ENCODE peak calls at places on chromosomes 6 and 20, in four cellular contexts. One of them, this sample, is unnamed.

GRCh38 chr6:27591660-27592059 is 118.8 kb upstream of the ZNF184 start:
- DNase-seq in HFFc6: peak
- DNase-seq in effector memory CD8-positive, alpha-beta T cell: no peak
- DNase-seq in activated T-helper 1 cell treated with Interleukin-2 at 50 U/mL for 16 hours: no peak
- DNase-seq in this sample: peak

GRCh38 chr20:25318471-25319240 is 70.8 kb downstream of the PYGB start:
- DNase-seq in HFFc6: no peak
- DNase-seq in effector memory CD8-positive, alpha-beta T cell: no peak
- DNase-seq in activated T-helper 1 cell treated with Interleukin-2 at 50 U/mL for 16 hours: no peak
- DNase-seq in this sample: no peak

GRCh38 chr20:47360207-47360488 is 3.6 kb upstream of the ZMYND8 start:
- DNase-seq in HFFc6: no peak
- DNase-seq in effector memory CD8-positive, alpha-beta T cell: no peak
- DNase-seq in activated T-helper 1 cell treated with Interleukin-2 at 50 U/mL for 16 hours: no peak
- DNase-seq in this sample: peak

GRCh38 chr20:39850821-39851330 is 838.2 kb downstream of the MAFB start:
- DNase-seq in HFFc6: peak
- DNase-seq in effector memory CD8-positive, alpha-beta T cell: no peak
- DNase-seq in activated T-helper 1 cell treated with Interleukin-2 at 50 U/mL for 16 hours: no peak
- DNase-seq in this sample: peak

GRCh38 chr6:166608819-166609218 is 18.2 kb downstream of the RPS6KA2 start:
- DNase-seq in HFFc6: no peak
- DNase-seq in effector memory CD8-positive, alpha-beta T cell: no peak
- DNase-seq in activated T-helper 1 cell treated with Interleukin-2 at 50 U/mL for 16 hours: no peak
- DNase-seq in this sample: no peak

GRCh38 chr6:165668951-165669350 is 5.9 kb upstream of the PDE10A start:
- DNase-seq in HFFc6: no peak
- DNase-seq in effector memory CD8-positive, alpha-beta T cell: no peak
- DNase-seq in activated T-helper 1 cell treated with Interleukin-2 at 50 U/mL for 16 hours: no peak
- DNase-seq in this sample: no peak

GRCh38 chr6:112906737-112907136 is 559.6 kb downstream of the RFPL4B start:
- DNase-seq in HFFc6: peak
- DNase-seq in effector memory CD8-positive, alpha-beta T cell: no peak
- DNase-seq in activated T-helper 1 cell treated with Interleukin-2 at 50 U/mL for 16 hours: no peak
- DNase-seq in this sample: no peak

GRCh38 chr6:127945434-127946097 is 44.7 kb upstream of the THEMIS start:
- DNase-seq in HFFc6: no peak
- DNase-seq in effector memory CD8-positive, alpha-beta T cell: no peak
- DNase-seq in activated T-helper 1 cell treated with Interleukin-2 at 50 U/mL for 16 hours: no peak
- DNase-seq in this sample: no peak

GRCh38 chr6:132070356-132070755 is 119.2 kb upstream of the CCN2 start:
- DNase-seq in HFFc6: no peak
- DNase-seq in effector memory CD8-positive, alpha-beta T cell: no peak
- DNase-seq in activated T-helper 1 cell treated with Interleukin-2 at 50 U/mL for 16 hours: no peak
- DNase-seq in this sample: no peak

GRCh38 chr6:73746776-73747175 is 50.8 kb downstream of the CD109 start:
- DNase-seq in HFFc6: peak
- DNase-seq in effector memory CD8-positive, alpha-beta T cell: no peak
- DNase-seq in activated T-helper 1 cell treated with Interleukin-2 at 50 U/mL for 16 hours: no peak
- DNase-seq in this sample: no peak

GRCh38 chr6:139080255-139080920 is 51.8 kb downstream of the ABRACL start:
- DNase-seq in HFFc6: no peak
- DNase-seq in effector memory CD8-positive, alpha-beta T cell: no peak
- DNase-seq in activated T-helper 1 cell treated with Interleukin-2 at 50 U/mL for 16 hours: no peak
- DNase-seq in this sample: no peak

GRCh38 chr6:122289721-122290501 is 109.5 kb upstream of the HSF2 start:
- DNase-seq in HFFc6: peak
- DNase-seq in effector memory CD8-positive, alpha-beta T cell: no peak
- DNase-seq in activated T-helper 1 cell treated with Interleukin-2 at 50 U/mL for 16 hours: no peak
- DNase-seq in this sample: no peak

GRCh38 chr20:14259691-14260090 is 77.7 kb downstream of the FLRT3 start:
- DNase-seq in HFFc6: no peak
- DNase-seq in effector memory CD8-positive, alpha-beta T cell: no peak
- DNase-seq in activated T-helper 1 cell treated with Interleukin-2 at 50 U/mL for 16 hours: no peak
- DNase-seq in this sample: no peak

GRCh38 chr6:79438015-79438414 is 99.2 kb downstream of the LCA5 start:
- DNase-seq in HFFc6: no peak
- DNase-seq in effector memory CD8-positive, alpha-beta T cell: no peak
- DNase-seq in activated T-helper 1 cell treated with Interleukin-2 at 50 U/mL for 16 hours: no peak
- DNase-seq in this sample: no peak

GRCh38 chr20:35279533-35280174 is 1.7 kb upstream of the MMP24OS start:
- DNase-seq in HFFc6: no peak
- DNase-seq in effector memory CD8-positive, alpha-beta T cell: no peak
- DNase-seq in activated T-helper 1 cell treated with Interleukin-2 at 50 U/mL for 16 hours: no peak
- DNase-seq in this sample: no peak

GRCh38 chr20:63009988-63010769 is 3.4 kb upstream of the BHLHE23 start:
- DNase-seq in HFFc6: no peak
- DNase-seq in effector memory CD8-positive, alpha-beta T cell: peak
- DNase-seq in activated T-helper 1 cell treated with Interleukin-2 at 50 U/mL for 16 hours: peak
- DNase-seq in this sample: no peak

GRCh38 chr6:101761124-101761601 is 367.7 kb downstream of the GRIK2 start:
- DNase-seq in HFFc6: peak
- DNase-seq in effector memory CD8-positive, alpha-beta T cell: no peak
- DNase-seq in activated T-helper 1 cell treated with Interleukin-2 at 50 U/mL for 16 hours: no peak
- DNase-seq in this sample: no peak

GRCh38 chr20:33672426-33673114 is 1.7 kb downstream of the NECAB3 start:
- DNase-seq in HFFc6: no peak
- DNase-seq in effector memory CD8-positive, alpha-beta T cell: no peak
- DNase-seq in activated T-helper 1 cell treated with Interleukin-2 at 50 U/mL for 16 hours: no peak
- DNase-seq in this sample: no peak

GRCh38 chr6:153862139-153862538 is 176.9 kb upstream of the OPRM1 start:
- DNase-seq in HFFc6: no peak
- DNase-seq in effector memory CD8-positive, alpha-beta T cell: no peak
- DNase-seq in activated T-helper 1 cell treated with Interleukin-2 at 50 U/mL for 16 hours: no peak
- DNase-seq in this sample: no peak

GRCh38 chr6:10713962-10714361 is 8.9 kb upstream of the TMEM14C start:
- DNase-seq in HFFc6: no peak
- DNase-seq in effector memory CD8-positive, alpha-beta T cell: no peak
- DNase-seq in activated T-helper 1 cell treated with Interleukin-2 at 50 U/mL for 16 hours: no peak
- DNase-seq in this sample: no peak

GRCh38 chr6:144413418-144413817 is 128.3 kb downstream of the UTRN start:
- DNase-seq in HFFc6: no peak
- DNase-seq in effector memory CD8-positive, alpha-beta T cell: no peak
- DNase-seq in activated T-helper 1 cell treated with Interleukin-2 at 50 U/mL for 16 hours: no peak
- DNase-seq in this sample: no peak

GRCh38 chr6:155171109-155171746 is 92.6 kb upstream of the CLDN20 start:
- DNase-seq in HFFc6: peak
- DNase-seq in effector memory CD8-positive, alpha-beta T cell: peak
- DNase-seq in activated T-helper 1 cell treated with Interleukin-2 at 50 U/mL for 16 hours: peak
- DNase-seq in this sample: peak

GRCh38 chr20:1415667-1416468 is 23.0 kb upstream of the FKBP1A start:
- DNase-seq in HFFc6: peak
- DNase-seq in effector memory CD8-positive, alpha-beta T cell: no peak
- DNase-seq in activated T-helper 1 cell treated with Interleukin-2 at 50 U/mL for 16 hours: no peak
- DNase-seq in this sample: peak

GRCh38 chr6:134553941-134554340 is 236.0 kb upstream of the SGK1 start:
- DNase-seq in HFFc6: peak
- DNase-seq in effector memory CD8-positive, alpha-beta T cell: no peak
- DNase-seq in activated T-helper 1 cell treated with Interleukin-2 at 50 U/mL for 16 hours: no peak
- DNase-seq in this sample: no peak

GRCh38 chr6:169172435-169172834 is 81.2 kb downstream of the THBS2 start:
- DNase-seq in HFFc6: peak
- DNase-seq in effector memory CD8-positive, alpha-beta T cell: no peak
- DNase-seq in activated T-helper 1 cell treated with Interleukin-2 at 50 U/mL for 16 hours: no peak
- DNase-seq in this sample: no peak

GRCh38 chr20:42483694-42484303 is 705.9 kb downstream of the PTPRT start:
- DNase-seq in HFFc6: no peak
- DNase-seq in effector memory CD8-positive, alpha-beta T cell: no peak
- DNase-seq in activated T-helper 1 cell treated with Interleukin-2 at 50 U/mL for 16 hours: no peak
- DNase-seq in this sample: peak

GRCh38 chr6:1809359-1809988 is 199.8 kb downstream of the FOXC1 start:
- DNase-seq in HFFc6: no peak
- DNase-seq in effector memory CD8-positive, alpha-beta T cell: no peak
- DNase-seq in activated T-helper 1 cell treated with Interleukin-2 at 50 U/mL for 16 hours: no peak
- DNase-seq in this sample: no peak

GRCh38 chr6:43776115-43776798 is 6.2 kb downstream of the VEGFA start:
- DNase-seq in HFFc6: no peak
- DNase-seq in effector memory CD8-positive, alpha-beta T cell: no peak
- DNase-seq in activated T-helper 1 cell treated with Interleukin-2 at 50 U/mL for 16 hours: no peak
- DNase-seq in this sample: peak

GRCh38 chr20:14963262-14963663 is 625.9 kb upstream of the FLRT3 start:
- DNase-seq in HFFc6: no peak
- DNase-seq in effector memory CD8-positive, alpha-beta T cell: no peak
- DNase-seq in activated T-helper 1 cell treated with Interleukin-2 at 50 U/mL for 16 hours: no peak
- DNase-seq in this sample: peak

GRCh38 chr20:48665785-48666184 is 162.0 kb downstream of the PREX1 start:
- DNase-seq in HFFc6: no peak
- DNase-seq in effector memory CD8-positive, alpha-beta T cell: no peak
- DNase-seq in activated T-helper 1 cell treated with Interleukin-2 at 50 U/mL for 16 hours: no peak
- DNase-seq in this sample: no peak

GRCh38 chr6:113994934-113995342 is 24.0 kb upstream of the HDAC2 start:
- DNase-seq in HFFc6: peak
- DNase-seq in effector memory CD8-positive, alpha-beta T cell: no peak
- DNase-seq in activated T-helper 1 cell treated with Interleukin-2 at 50 U/mL for 16 hours: no peak
- DNase-seq in this sample: peak

This sample was measured in RCC 7860.